ENCODE peak calls at places on chromosomes 4 and X, in ten cellular contexts. E is upper lobe of left lung, M is esophagus muscularis mucosa, B is HCT116, U is spleen, W is thyroid gland, C is Peyer's patch, P is A549, J is lower leg skin, X is transverse colon. N is an unnamed sample.
A peak's percentile ranks its signal among the peaks of the same experiment; 100 is the strongest.

GRCh38 chr4:22897520-22898108 is 204.9 kb downstream of the GBA3 start:
- DNase-seq in U (no peak), E (no peak), M (no peak), J (no peak), C (no peak), B (peak; percentile 3), W (peak; percentile 40), P (peak; percentile 3), X (peak; percentile 35), N (no peak)

GRCh38 chr4:17535242-17535641 is 20.3 kb downstream of the CLRN2 start:
- DNase-seq in E (no peak), J (no peak), X (no peak), C (no peak), P (no peak), M (no peak), B (no peak), U (no peak), W (no peak), N (no peak)

GRCh38 chr4:132587626-132588025 is 561.5 kb upstream of the PCDH10 start:
- DNase-seq in W (no peak), U (no peak), J (no peak), M (no peak), P (no peak), E (no peak), X (no peak), B (no peak), C (no peak), N (no peak)

GRCh38 chrX:7318246-7318645 is 170.3 kb upstream of the PUDP start:
- DNase-seq in M (no peak), X (no peak), E (no peak), J (no peak), B (no peak), C (no peak), W (no peak), U (no peak), P (no peak), N (no peak)

GRCh38 chr4:15682790-15683495 is 1.3 kb downstream of the FAM200B start:
- DNase-seq in B (no peak), P (no peak), C (no peak), J (no peak), U (no peak), E (no peak), M (no peak), W (no peak), X (no peak), N (no peak)

GRCh38 chrX:109347618-109348017 is 134.3 kb downstream of the GUCY2F start:
- DNase-seq in B (peak; percentile 19), C (no peak), M (no peak), P (no peak), W (no peak), J (no peak), E (no peak), U (no peak), X (no peak), N (no peak)

GRCh38 chr4:186037692-186038658 is 31.0 kb upstream of the TLR3 start:
- DNase-seq in E (no peak), X (peak; percentile 39), M (no peak), W (peak; percentile 48), P (peak; percentile 26), C (no peak), B (peak; percentile 79), J (no peak), U (no peak), N (no peak)

GRCh38 chr4:94435874-94436273 is 15.9 kb upstream of the PDLIM5 start:
- DNase-seq in W (no peak), B (no peak), X (no peak), P (no peak), M (no peak), U (no peak), C (no peak), E (no peak), J (no peak), N (no peak)

GRCh38 chrX:2401590-2402360 is 99.0 kb downstream of the DHRSX start:
- DNase-seq in P (no peak), U (no peak), B (peak; percentile 89), C (no peak), E (no peak), W (no peak), X (no peak), J (peak; percentile 87), M (no peak), N (no peak)

GRCh38 chr4:154984616-154985015 is 203.5 kb downstream of the RBM46 start:
- DNase-seq in C (no peak), U (no peak), P (no peak), J (no peak), X (no peak), B (no peak), W (no peak), E (no peak), M (no peak), N (no peak)

GRCh38 chr4:158823461-158823873 is 54.6 kb downstream of the FNIP2 start:
- DNase-seq in J (no peak), X (no peak), E (no peak), M (no peak), W (no peak), P (no peak), C (no peak), U (no peak), B (no peak), N (no peak)

GRCh38 chr4:176137626-176138025 is 57.8 kb downstream of the SPATA4 start:
- DNase-seq in C (no peak), M (no peak), J (no peak), W (no peak), X (no peak), B (no peak), P (no peak), E (no peak), U (no peak), N (no peak)

GRCh38 chrX:9311411-9312160 is 153.3 kb upstream of the TBL1X start:
- DNase-seq in P (no peak), X (no peak), M (no peak), U (no peak), B (no peak), W (no peak), C (no peak), E (no peak), J (no peak), N (no peak)

GRCh38 chrX:136711147-136711546 is 63.2 kb downstream of the CD40LG start:
- DNase-seq in U (peak; percentile 76), E (no peak), W (peak; percentile 14), P (peak; percentile 9), B (no peak), X (peak; percentile 39), J (no peak), M (no peak), C (peak; percentile 50), N (peak; percentile 38)

GRCh38 chrX:123408856-123409737 is 225.0 kb downstream of the GRIA3 start:
- DNase-seq in W (no peak), P (no peak), B (no peak), U (no peak), J (no peak), C (no peak), E (no peak), M (no peak), X (no peak), N (no peak)

GRCh38 chrX:46444011-46444410 is 101.2 kb downstream of the ZNF674 start:
- DNase-seq in P (no peak), W (no peak), B (peak; percentile 74), M (no peak), J (no peak), E (no peak), X (no peak), U (no peak), C (no peak), N (no peak)

DNA sequence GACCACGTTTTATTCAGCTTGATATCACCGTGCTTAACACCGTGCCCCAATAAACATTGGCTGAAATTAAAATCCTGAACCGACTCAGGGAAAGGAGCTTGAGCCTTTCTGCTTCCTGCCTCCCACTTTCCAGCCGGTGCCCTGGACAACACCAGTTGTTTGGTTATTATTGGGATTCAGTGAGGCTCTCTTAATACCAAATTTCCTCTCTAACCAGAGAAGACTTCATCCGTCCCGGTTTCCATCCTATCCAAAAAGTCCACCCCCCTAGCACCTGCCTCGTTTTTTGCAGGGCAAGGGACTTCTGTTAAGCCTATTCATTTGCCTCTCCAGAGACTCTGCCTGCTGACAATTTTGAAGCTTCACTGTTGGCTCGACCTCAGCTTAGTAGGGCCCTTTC is 649 bp upstream of the PRSS12 start:
- DNase-seq in J (no peak), W (no peak), P (no peak), E (no peak), B (no peak), C (no peak), X (no peak), M (no peak), U (no peak), N (no peak)
- H3K4me3 ChIP-seq in J (no peak overlapping the region), W (no peak overlapping the region), P (peak overlapping the region; percentile 70), E (no peak overlapping the region), B (peak overlapping the region; percentile 51), C (no peak overlapping the region), X (peak overlapping the region; percentile 49), M (peak overlapping the region; percentile 52), U (peak overlapping the region; percentile 43), N (no peak overlapping the region)

DNA sequence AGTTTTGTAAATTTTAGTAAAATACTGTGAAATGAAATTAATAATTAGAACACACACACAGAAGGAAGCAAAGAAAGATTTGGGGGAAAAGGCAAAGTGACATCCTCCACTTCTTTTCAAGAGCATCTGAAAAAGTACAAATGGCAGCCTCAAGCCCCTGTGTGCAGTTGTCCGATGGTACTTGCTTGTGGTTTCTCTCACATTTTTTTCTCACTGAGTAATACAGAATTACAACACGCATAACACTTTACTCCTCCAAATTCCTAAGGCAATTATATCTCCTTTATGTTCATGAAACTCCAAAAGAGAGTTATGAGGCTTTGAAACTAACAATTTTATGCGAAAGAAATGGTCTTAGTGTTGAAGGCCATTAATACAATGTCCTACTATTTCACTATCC is 229.1 kb upstream of the ETNPPL start:
- DNase-seq in U (no peak), X (no peak), J (no peak), E (no peak), B (no peak), W (no peak), M (no peak), C (no peak), P (no peak), N (no peak)
- TF ChIP-seq POLR2A in U (no peak), X (no peak), J (no peak), E (no peak), B (no peak), W (no peak), M (no peak), C (no peak), P (no peak), N (no peak)

DNA sequence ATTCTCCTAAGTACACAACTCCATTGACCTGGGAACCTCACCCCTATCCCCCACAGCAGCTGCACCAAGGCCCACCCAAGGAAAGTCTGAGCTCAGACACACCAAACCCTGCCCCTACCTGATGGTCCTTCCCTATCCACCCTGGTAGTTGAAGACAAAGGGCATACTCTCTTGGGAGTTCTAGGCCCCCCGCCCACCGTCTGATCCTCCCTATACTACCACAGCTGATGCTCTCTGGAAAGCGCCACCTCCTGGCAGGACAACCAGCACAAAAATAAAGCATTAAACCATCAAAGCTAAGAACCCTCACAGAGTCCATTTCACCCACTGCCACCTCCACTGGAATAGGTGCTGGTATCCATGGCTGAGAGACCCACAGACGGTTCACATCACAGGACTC is 83.6 kb downstream of the ANAPC10 start:
- DNase-seq in P (no peak), M (no peak), U (no peak), B (no peak), W (no peak), J (no peak), X (no peak), C (no peak), E (no peak), N (no peak)
- TF ChIP-seq CTCF in P (no peak), M (no peak), U (no peak), B (no peak), W (no peak), J (no peak), X (no peak), C (no peak), E (no peak), N (no peak)

GRCh38 chr4:184096561-184097239 is 121.0 kb downstream of the ENPP6 start:
- DNase-seq in X (no peak), M (no peak), W (no peak), U (no peak), J (no peak), P (no peak), E (no peak), C (no peak), B (no peak), N (no peak)
- H3K4me3 ChIP-seq in X (peak overlapping the region; percentile 5), M (peak overlapping the region; percentile 38), W (no peak overlapping the region), U (peak overlapping the region; percentile 17), J (no peak overlapping the region), P (no peak overlapping the region), E (no peak overlapping the region), C (peak overlapping the region; percentile 12), B (no peak overlapping the region), N (no peak overlapping the region)